ENCODE peak calls at places on chromosome 18, in six cellular contexts. C, Q, U, V, N and R are unnamed samples.

GRCh38 chr18:70288171-70288850 is 534 bp upstream of the SOCS6 start:
- DNase-seq in C (peak; percentile 39), Q (peak; percentile 45), U (no peak), V (peak; percentile 60), N (peak; percentile 65), R (peak; percentile 47)

GRCh38 chr18:57776767-57777166 is 26.3 kb downstream of the ATP8B1 start:
- DNase-seq in C (no peak), Q (no peak), U (no peak), V (peak; percentile 86), N (peak; percentile 44), R (no peak)

GRCh38 chr18:9951022-9951859 is 37.4 kb downstream of the VAPA start:
- DNase-seq in C (peak; percentile 79), Q (peak; percentile 63), U (no peak), V (peak; percentile 81), N (peak; percentile 64), R (peak; percentile 17)

GRCh38 chr18:37967261-37967660 is 401.7 kb upstream of the CELF4 start:
- DNase-seq in C (no peak), Q (no peak), U (no peak), V (no peak), N (no peak), R (no peak)

GRCh38 chr18:2617974-2618373 is 37.6 kb upstream of the SMCHD1 start:
- DNase-seq in C (peak; percentile 27), Q (no peak), U (no peak), V (no peak), N (peak; percentile 41), R (no peak)

GRCh38 chr18:55464581-55464980 is 123.4 kb downstream of the TCF4 start:
- DNase-seq in C (no peak), Q (no peak), U (no peak), V (no peak), N (no peak), R (no peak)

GRCh38 chr18:46297621-46298020 is 193.4 kb downstream of the HAUS1 start:
- DNase-seq in C (no peak), Q (no peak), U (no peak), V (no peak), N (no peak), R (no peak)

GRCh38 chr18:61579581-61579980 is 246.4 kb downstream of the CDH20 start:
- DNase-seq in C (no peak), Q (no peak), U (no peak), V (peak; percentile 28), N (no peak), R (no peak)

GRCh38 chr18:41538751-41539150 is 416.3 kb upstream of the PIK3C3 start:
- DNase-seq in C (no peak), Q (no peak), U (no peak), V (no peak), N (no peak), R (no peak)

GRCh38 chr18:55856191-55856590 is 268.2 kb upstream of the TCF4 start:
- DNase-seq in C (peak; percentile 90), Q (peak; percentile 69), U (peak; percentile 58), V (peak; percentile 70), N (peak; percentile 97), R (no peak)

GRCh38 chr18:22211660-22212059 is 42.3 kb downstream of the GATA6 start:
- DNase-seq in C (no peak), Q (no peak), U (no peak), V (no peak), N (no peak), R (no peak)

GRCh38 chr18:46915800-46916550 is 1.3 kb downstream of the PIAS2 start:
- DNase-seq in C (peak; percentile 4), Q (no peak), U (no peak), V (no peak), N (no peak), R (no peak)

GRCh38 chr18:3499498-3499897 is 49.5 kb downstream of the TGIF1 start:
- DNase-seq in C (no peak), Q (peak; percentile 64), U (no peak), V (peak; percentile 24), N (no peak), R (no peak)

GRCh38 chr18:64929026-64929425 is 780.1 kb upstream of the LINC00305 start:
- DNase-seq in C (no peak), Q (no peak), U (peak; percentile 0), V (no peak), N (no peak), R (no peak)

GRCh38 chr18:23553887-23554286 is 32.4 kb downstream of the NPC1 start:
- DNase-seq in C (no peak), Q (no peak), U (no peak), V (no peak), N (no peak), R (no peak)

GRCh38 chr18:46364048-46364447 is 259.9 kb downstream of the HAUS1 start:
- DNase-seq in C (no peak), Q (no peak), U (no peak), V (no peak), N (no peak), R (no peak)

GRCh38 chr18:70149156-70149555 is 56.3 kb downstream of the RTTN start:
- DNase-seq in C (no peak), Q (no peak), U (no peak), V (no peak), N (no peak), R (no peak)

GRCh38 chr18:22687892-22688680 is 245.0 kb upstream of the RBBP8 start:
- DNase-seq in C (no peak), Q (no peak), U (no peak), V (no peak), N (no peak), R (no peak)

GRCh38 chr18:37484893-37485834 is 80.4 kb downstream of the CELF4 start:
- DNase-seq in C (peak; percentile 5), Q (peak; percentile 72), U (peak; percentile 43), V (peak; percentile 26), N (peak; percentile 35), R (peak; percentile 42)

GRCh38 chr18:57410749-57411148 is 24.4 kb upstream of the ONECUT2 start:
- DNase-seq in C (no peak), Q (no peak), U (no peak), V (no peak), N (no peak), R (no peak)

GRCh38 chr18:11147962-11148654 is 1.3 kb downstream of the PIEZO2 start:
- DNase-seq in C (no peak), Q (peak; percentile 35), U (no peak), V (peak; percentile 53), N (no peak), R (no peak)

GRCh38 chr18:55321268-55322175 is 266.5 kb downstream of the TCF4 start:
- DNase-seq in C (peak; percentile 89), Q (peak; percentile 85), U (no peak), V (peak; percentile 93), N (peak; percentile 54), R (peak; percentile 78)

GRCh38 chr18:76394780-76395476 is 100.1 kb downstream of the ZNF516 start:
- DNase-seq in C (peak; percentile 76), Q (no peak), U (no peak), V (no peak), N (peak; percentile 9), R (no peak)

GRCh38 chr18:21112543-21113105 is 1.0 kb upstream of the ROCK1 start:
- DNase-seq in C (peak; percentile 32), Q (no peak), U (no peak), V (peak; percentile 24), N (no peak), R (no peak)

GRCh38 chr18:13067124-13067523 is 76.0 kb downstream of the CEP192 start:
- DNase-seq in C (no peak), Q (no peak), U (no peak), V (no peak), N (no peak), R (no peak)

DNA sequence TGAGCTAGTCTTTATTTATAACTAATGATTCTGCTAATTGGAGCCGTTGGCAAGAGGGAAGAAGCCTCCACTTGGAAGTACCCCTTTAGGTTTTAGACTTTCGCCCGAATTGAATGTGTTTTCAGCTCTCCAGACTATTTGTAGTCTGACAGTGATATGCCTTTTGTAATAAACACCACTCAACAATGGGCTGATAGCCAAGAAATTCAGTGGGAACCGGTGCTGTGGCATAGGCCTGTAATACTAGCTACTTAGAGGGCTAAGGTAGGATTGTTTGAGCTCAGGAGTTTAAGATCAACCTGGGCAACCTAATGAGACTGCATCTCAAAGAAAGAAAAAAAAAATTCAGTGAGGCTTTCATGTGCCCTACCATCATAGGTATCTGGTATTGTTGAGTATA is 13.6 kb upstream of the ZSCAN30 start:
- DNase-seq in C (no peak), Q (no peak), U (no peak), V (no peak), N (no peak), R (no peak)
- H3K9me3 ChIP-seq in C (peaks cover 75% of the 10 kb centered on the region), Q (peaks cover 45% of the 10 kb centered on the region), U (peaks cover 45% of the 10 kb centered on the region), V (peaks cover 99% of the 10 kb centered on the region), N (peaks cover 8% of the 10 kb centered on the region), R (peaks cover 17% of the 10 kb centered on the region)

DNA sequence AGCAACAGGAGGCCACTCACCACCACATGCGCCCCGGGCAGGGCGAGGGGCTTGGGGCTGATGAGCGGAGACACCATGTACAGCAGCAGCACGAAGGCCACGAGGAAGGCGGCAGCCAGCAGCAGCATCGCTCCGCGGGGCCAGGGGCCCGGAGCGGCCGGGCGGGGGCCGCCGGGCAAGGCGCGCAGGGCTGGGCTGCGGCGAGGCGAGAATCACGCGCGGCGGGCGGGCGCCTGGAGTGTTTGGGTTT is at the start of gene KDSR:
- DNase-seq in C (no peak), Q (no peak), U (no peak), V (no peak), N (no peak), R (no peak)
- H3K18ac ChIP-seq in C (peak within 1 kb of the TSS; percentile 45), Q (peak within 1 kb of the TSS; percentile 63), U (peak within 1 kb of the TSS; percentile 91), V (peak within 1 kb of the TSS; percentile 99), N (peak within 1 kb of the TSS; percentile 100), R (peak within 1 kb of the TSS; percentile 98)

DNA sequence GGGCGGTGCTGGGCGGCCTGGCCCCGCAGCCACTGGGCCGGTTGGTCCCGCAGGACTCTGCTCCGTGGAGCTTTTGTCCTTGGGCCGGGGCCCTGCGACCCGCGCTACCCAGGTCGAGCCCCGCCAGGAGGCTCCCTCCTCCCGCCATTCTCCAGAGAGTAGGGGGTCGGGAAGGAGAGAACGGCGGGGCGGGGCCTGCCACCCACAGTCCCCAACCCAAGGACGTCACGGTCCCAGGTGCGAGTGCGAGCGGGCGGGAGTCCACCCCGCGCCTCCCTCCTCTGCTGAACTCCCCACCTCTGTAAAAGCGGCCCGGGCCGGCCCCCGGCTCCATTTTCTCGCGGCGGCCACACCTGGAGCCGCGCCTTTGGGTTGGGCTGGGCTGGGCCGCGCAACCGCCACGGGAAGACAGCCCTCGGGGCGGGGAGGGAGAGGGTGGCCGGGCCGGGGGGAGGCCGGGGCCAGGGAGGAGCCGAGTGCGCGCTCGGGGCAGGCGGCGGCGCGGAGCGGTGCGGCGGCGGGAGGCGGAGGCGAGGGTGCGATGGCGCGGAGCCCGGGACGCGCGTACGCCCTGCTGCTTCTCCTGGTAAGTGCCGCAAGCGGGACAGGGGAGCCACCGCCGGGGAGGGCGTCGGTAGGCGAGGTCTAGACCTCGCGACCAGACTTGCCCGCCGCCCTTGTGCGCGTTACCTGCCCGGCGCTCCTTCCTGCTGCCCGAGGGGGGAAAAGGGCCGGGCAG is at the start of gene DSG2:
- DNase-seq in C (no peak), Q (peak; percentile 93), U (peak; percentile 72), V (no peak), N (peak; percentile 76), R (peak; percentile 67)
- H2BK5ac ChIP-seq in C (no peak within 1 kb of the TSS), Q (peak within 1 kb of the TSS; percentile 74), U (peak within 1 kb of the TSS; percentile 87), V (no peak within 1 kb of the TSS), N (peak within 1 kb of the TSS; percentile 60), R (peak within 1 kb of the TSS; percentile 43)

GRCh38 chr18:73245345-73245744 is 377.6 kb upstream of the NETO1 start:
- DNase-seq in C (no peak), Q (peak; percentile 51), U (peak; percentile 51), V (no peak), N (no peak), R (no peak)

GRCh38 chr18:73254564-73254963 is 386.8 kb upstream of the NETO1 start:
- DNase-seq in C (no peak), Q (no peak), U (no peak), V (no peak), N (no peak), R (no peak)

GRCh38 chr18:73244411-73244810 is 376.6 kb upstream of the NETO1 start:
- DNase-seq in C (peak; percentile 34), Q (no peak), U (no peak), V (no peak), N (no peak), R (no peak)

GRCh38 chr18:73249030-73249429 is 381.2 kb upstream of the NETO1 start:
- DNase-seq in C (no peak), Q (no peak), U (no peak), V (no peak), N (no peak), R (no peak)
- H3K9me3 ChIP-seq in C (no peaks in the 10 kb centered on the region), Q (no peaks in the 10 kb centered on the region), U (no peaks in the 10 kb centered on the region), V (peaks cover 22% of the 10 kb centered on the region), N (no peaks in the 10 kb centered on the region), R (no peaks in the 10 kb centered on the region)